ENCODE peak calls at places on chromosomes 13 and 19, in nine cellular contexts. F is cardiac muscle cell; S is CD4-positive, CD25-positive, alpha-beta regulatory T cell; V is kidney; N is left ventricle myocardium inferior; K is AG04450; Q is uterus; P is body of pancreas; A is OCI-LY7. I is an unnamed sample.

GRCh38 chr19:45506246-45506990 is 861 bp upstream of the VASP start:
- DNase-seq in F (peak; percentile 96), S (peak; percentile 92), Q (peak; percentile 93), K (peak; percentile 66), N (peak; percentile 97), P (peak; percentile 96), V (peak; percentile 98), A (peak; percentile 97), I (peak; percentile 94)

GRCh38 chr13:83057119-83057518 is 825.2 kb downstream of the SLITRK1 start:
- DNase-seq in P (no peak), N (no peak), K (no peak), V (no peak), S (no peak), F (no peak), A (no peak), Q (no peak), I (no peak)

GRCh38 chr19:1241417-1242095 is at the start of gene ATP5F1D:
- DNase-seq in V (peak; percentile 98), P (peak; percentile 96), Q (peak; percentile 94), F (peak; percentile 95), A (peak; percentile 96), K (peak; percentile 89), N (peak; percentile 96), S (peak; percentile 82), I (peak; percentile 94)

GRCh38 chr19:16266586-16266942 is 58.1 kb upstream of the KLF2 start:
- DNase-seq in A (no peak), S (peak; percentile 36), F (no peak), N (no peak), V (peak; percentile 42), Q (no peak), P (no peak), K (no peak), I (no peak)

GRCh38 chr19:16067205-16067938 is 8.9 kb upstream of the TPM4 start:
- DNase-seq in K (peak; percentile 82), V (peak; percentile 80), S (no peak), N (no peak), P (peak; percentile 34), F (no peak), Q (peak; percentile 88), A (no peak), I (no peak)

GRCh38 chr19:16371540-16371986 is 46.9 kb downstream of the KLF2 start:
- DNase-seq in V (peak; percentile 91), F (no peak), K (no peak), N (peak; percentile 55), A (peak; percentile 92), Q (no peak), P (peak; percentile 48), S (peak; percentile 87), I (no peak)

GRCh38 chr13:91375119-91375729 is 23.2 kb upstream of the GPC5 start:
- DNase-seq in N (no peak), V (no peak), Q (no peak), A (peak; percentile 85), S (no peak), P (peak; percentile 10), K (no peak), F (no peak), I (peak; percentile 39)

GRCh38 chr19:14848822-14849221 is at the start of gene OR7A10:
- DNase-seq in K (no peak), V (no peak), Q (no peak), A (no peak), F (no peak), P (no peak), S (no peak), N (no peak), I (no peak)

GRCh38 chr19:6530385-6531162 is at the start of gene TNFSF9:
- DNase-seq in S (peak; percentile 77), Q (peak; percentile 80), K (peak; percentile 33), V (peak; percentile 93), P (peak; percentile 91), N (peak; percentile 90), F (peak; percentile 91), A (peak; percentile 95), I (no peak)

GRCh38 chr13:98142427-98143156 is at the start of gene FARP1:
- DNase-seq in N (peak; percentile 79), S (no peak), A (no peak), P (peak; percentile 90), V (peak; percentile 91), Q (peak; percentile 78), K (no peak), F (peak; percentile 91), I (peak; percentile 72)

GRCh38 chr13:39875111-39875510 is 219.6 kb downstream of the COG6 start:
- DNase-seq in F (no peak), Q (no peak), V (no peak), P (no peak), K (no peak), A (no peak), N (no peak), S (no peak), I (no peak)

GRCh38 chr19:50378169-50378862 is 2.1 kb downstream of the NR1H2 start:
- DNase-seq in K (no peak), N (no peak), P (no peak), Q (no peak), V (no peak), A (no peak), S (no peak), F (no peak), I (no peak)

GRCh38 chr13:110448230-110448629 is 113.3 kb downstream of the RAB20 start:
- DNase-seq in Q (peak; percentile 6), V (peak; percentile 16), N (no peak), S (no peak), F (peak; percentile 14), K (peak; percentile 56), P (no peak), A (no peak), I (no peak)

GRCh38 chr13:39038569-39038898 is 278 bp downstream of the NHLRC3 start:
- DNase-seq in K (no peak), S (no peak), A (peak; percentile 66), V (no peak), P (peak; percentile 15), N (no peak), F (no peak), Q (no peak), I (no peak)

GRCh38 chr13:49553888-49554287 is 31.5 kb downstream of the RCBTB1 start:
- DNase-seq in N (no peak), Q (no peak), P (no peak), K (no peak), F (no peak), A (no peak), S (no peak), V (no peak), I (no peak)

GRCh38 chr19:18009412-18010066 is 1.6 kb downstream of the ARRDC2 start:
- DNase-seq in F (no peak), K (no peak), S (no peak), A (no peak), N (no peak), P (no peak), Q (no peak), V (no peak), I (no peak)

GRCh38 chr19:8322638-8322997 is 1.3 kb downstream of the RPS28 start:
- DNase-seq in Q (no peak), N (no peak), P (no peak), F (no peak), K (no peak), A (no peak), V (no peak), S (no peak), I (no peak)
- H3K9me3 ChIP-seq in Q (no peaks in the 10 kb centered on the region), N (peaks cover 4% of the 10 kb centered on the region), P (no peaks in the 10 kb centered on the region), F (no peaks in the 10 kb centered on the region), K (peaks cover 12% of the 10 kb centered on the region), A (no peaks in the 10 kb centered on the region), V (no peaks in the 10 kb centered on the region), S (no peaks in the 10 kb centered on the region), I (no peaks in the 10 kb centered on the region)

GRCh38 chr19:4112367-4112766 is 11.6 kb downstream of the MAP2K2 start:
- DNase-seq in K (no peak), S (no peak), F (no peak), P (no peak), A (no peak), N (no peak), Q (no peak), V (no peak), I (no peak)
- H3K9me3 ChIP-seq in K (peaks cover 3% of the 10 kb centered on the region), S (no peaks in the 10 kb centered on the region), F (no peaks in the 10 kb centered on the region), P (no peaks in the 10 kb centered on the region), A (no peaks in the 10 kb centered on the region), N (no peaks in the 10 kb centered on the region), Q (no peaks in the 10 kb centered on the region), V (no peaks in the 10 kb centered on the region), I (no peaks in the 10 kb centered on the region)

GRCh38 chr19:13089857-13090507 is 12.7 kb downstream of the LYL1 start:
- DNase-seq in V (no peak), K (no peak), A (no peak), P (no peak), S (no peak), N (no peak), Q (no peak), F (no peak), I (no peak)
- H3K9me3 ChIP-seq in V (no peaks in the 10 kb centered on the region), K (no peaks in the 10 kb centered on the region), A (no peaks in the 10 kb centered on the region), P (no peaks in the 10 kb centered on the region), S (no peaks in the 10 kb centered on the region), N (no peaks in the 10 kb centered on the region), Q (no peaks in the 10 kb centered on the region), F (no peaks in the 10 kb centered on the region), I (no peaks in the 10 kb centered on the region)

GRCh38 chr19:23565256-23565655 is 121.8 kb downstream of the ZNF675 start:
- DNase-seq in K (no peak), A (no peak), S (no peak), P (no peak), F (no peak), Q (no peak), N (no peak), V (no peak), I (no peak)
- H3K9me3 ChIP-seq in K (peaks cover 41% of the 10 kb centered on the region), A (no peaks in the 10 kb centered on the region), S (peaks cover 25% of the 10 kb centered on the region), P (no peaks in the 10 kb centered on the region), F (no peaks in the 10 kb centered on the region), Q (no peaks in the 10 kb centered on the region), N (peaks cover 24% of the 10 kb centered on the region), V (no peaks in the 10 kb centered on the region), I (no peaks in the 10 kb centered on the region)